ENCODE peak calls at places on chromosomes 5 and 9, in six cellular contexts. One of them, this sample, is unnamed.

GRCh38 chr5:128304121-128304520 is 220.6 kb downstream of the SLC12A2 start:
- DNase-seq in GM23338: no peak
- DNase-seq in testis: no peak
- DNase-seq in GM06990: no peak
- DNase-seq in adipocyte: peak; percentile 48
- DNase-seq in kidney: no peak
- DNase-seq in this sample: no peak

GRCh38 chr5:124867064-124867707 is 120.7 kb upstream of the ZNF608 start:
- DNase-seq in GM23338: no peak
- DNase-seq in testis: no peak
- DNase-seq in GM06990: no peak
- DNase-seq in adipocyte: peak; percentile 48
- DNase-seq in kidney: no peak
- DNase-seq in this sample: no peak

GRCh38 chr9:108786756-108787663 is 68.8 kb downstream of the ACTL7B start:
- DNase-seq in GM23338: no peak
- DNase-seq in testis: no peak
- DNase-seq in GM06990: no peak
- DNase-seq in adipocyte: peak; percentile 64
- DNase-seq in kidney: no peak
- DNase-seq in this sample: no peak

GRCh38 chr5:65722575-65723424 is 795 bp downstream of the NLN start:
- DNase-seq in GM23338: peak; percentile 74
- DNase-seq in testis: peak; percentile 27
- DNase-seq in GM06990: peak; percentile 26
- DNase-seq in adipocyte: peak; percentile 75
- DNase-seq in kidney: no peak
- DNase-seq in this sample: peak; percentile 66

GRCh38 chr9:77751341-77752091 is 103.4 kb upstream of the GNA14 start:
- DNase-seq in GM23338: peak; percentile 87
- DNase-seq in testis: no peak
- DNase-seq in GM06990: no peak
- DNase-seq in adipocyte: peak; percentile 89
- DNase-seq in kidney: no peak
- DNase-seq in this sample: peak; percentile 60

GRCh38 chr9:137672907-137673791 is 54.3 kb downstream of the EHMT1 start:
- DNase-seq in GM23338: peak; percentile 88
- DNase-seq in testis: peak; percentile 81
- DNase-seq in GM06990: peak; percentile 54
- DNase-seq in adipocyte: peak; percentile 89
- DNase-seq in kidney: no peak
- DNase-seq in this sample: peak; percentile 85

GRCh38 chr5:157748740-157749461 is 5.4 kb downstream of the LSM11 start:
- DNase-seq in GM23338: no peak
- DNase-seq in testis: no peak
- DNase-seq in GM06990: no peak
- DNase-seq in adipocyte: peak; percentile 72
- DNase-seq in kidney: no peak
- DNase-seq in this sample: no peak

GRCh38 chr5:135106610-135107009 is 72.6 kb upstream of the PITX1 start:
- DNase-seq in GM23338: no peak
- DNase-seq in testis: no peak
- DNase-seq in GM06990: no peak
- DNase-seq in adipocyte: no peak
- DNase-seq in kidney: no peak
- DNase-seq in this sample: no peak

GRCh38 chr9:92638621-92639101 is 31.3 kb downstream of the IPPK start:
- DNase-seq in GM23338: no peak
- DNase-seq in testis: peak; percentile 9
- DNase-seq in GM06990: no peak
- DNase-seq in adipocyte: no peak
- DNase-seq in kidney: no peak
- DNase-seq in this sample: no peak

GRCh38 chr5:55407059-55407684 is 99.4 kb downstream of the MTREX start:
- DNase-seq in GM23338: peak; percentile 62
- DNase-seq in testis: no peak
- DNase-seq in GM06990: no peak
- DNase-seq in adipocyte: peak; percentile 70
- DNase-seq in kidney: no peak
- DNase-seq in this sample: no peak

GRCh38 chr9:111008148-111009075 is 29.9 kb downstream of the LPAR1 start:
- DNase-seq in GM23338: no peak
- DNase-seq in testis: no peak
- DNase-seq in GM06990: no peak
- DNase-seq in adipocyte: no peak
- DNase-seq in kidney: no peak
- DNase-seq in this sample: no peak

GRCh38 chr9:109507421-109507838 is 9.3 kb upstream of the PTPN3 start:
- DNase-seq in GM23338: no peak
- DNase-seq in testis: no peak
- DNase-seq in GM06990: no peak
- DNase-seq in adipocyte: peak; percentile 96
- DNase-seq in kidney: no peak
- DNase-seq in this sample: no peak

GRCh38 chr9:581673-582497 is 259.6 kb upstream of the DMRT1 start:
- DNase-seq in GM23338: peak; percentile 72
- DNase-seq in testis: no peak
- DNase-seq in GM06990: no peak
- DNase-seq in adipocyte: no peak
- DNase-seq in kidney: no peak
- DNase-seq in this sample: peak; percentile 76

GRCh38 chr5:115460476-115460875 is 84.1 kb downstream of the FEM1C start:
- DNase-seq in GM23338: no peak
- DNase-seq in testis: no peak
- DNase-seq in GM06990: peak; percentile 36
- DNase-seq in adipocyte: peak; percentile 56
- DNase-seq in kidney: peak; percentile 61
- DNase-seq in this sample: no peak

GRCh38 chr5:7576023-7576715 is 180.2 kb downstream of the ADCY2 start:
- DNase-seq in GM23338: no peak
- DNase-seq in testis: no peak
- DNase-seq in GM06990: no peak
- DNase-seq in adipocyte: no peak
- DNase-seq in kidney: no peak
- DNase-seq in this sample: no peak

GRCh38 chr9:88781500-88782391 is 209.5 kb upstream of the S1PR3 start:
- DNase-seq in GM23338: peak; percentile 32
- DNase-seq in testis: peak; percentile 79
- DNase-seq in GM06990: no peak
- DNase-seq in adipocyte: peak; percentile 46
- DNase-seq in kidney: peak; percentile 72
- DNase-seq in this sample: peak; percentile 50

GRCh38 chr9:127153484-127153883 is 31.0 kb upstream of the ANGPTL2 start:
- DNase-seq in GM23338: no peak
- DNase-seq in testis: peak; percentile 11
- DNase-seq in GM06990: no peak
- DNase-seq in adipocyte: no peak
- DNase-seq in kidney: peak; percentile 8
- DNase-seq in this sample: no peak

GRCh38 chr9:127154003-127154389 is 31.6 kb upstream of the ANGPTL2 start:
- DNase-seq in GM23338: no peak
- DNase-seq in testis: peak; percentile 13
- DNase-seq in GM06990: no peak
- DNase-seq in adipocyte: no peak
- DNase-seq in kidney: peak; percentile 61
- DNase-seq in this sample: no peak

GRCh38 chr9:127158995-127159801 is 36.8 kb upstream of the ANGPTL2 start:
- DNase-seq in GM23338: peak; percentile 70
- DNase-seq in testis: peak; percentile 29
- DNase-seq in GM06990: no peak
- DNase-seq in adipocyte: peak; percentile 49
- DNase-seq in kidney: peak; percentile 84
- DNase-seq in this sample: peak; percentile 78

GRCh38 chr9:127155314-127155713 is 32.9 kb upstream of the ANGPTL2 start:
- DNase-seq in GM23338: no peak
- DNase-seq in testis: peak; percentile 6
- DNase-seq in GM06990: no peak
- DNase-seq in adipocyte: no peak
- DNase-seq in kidney: no peak
- DNase-seq in this sample: no peak

DNA sequence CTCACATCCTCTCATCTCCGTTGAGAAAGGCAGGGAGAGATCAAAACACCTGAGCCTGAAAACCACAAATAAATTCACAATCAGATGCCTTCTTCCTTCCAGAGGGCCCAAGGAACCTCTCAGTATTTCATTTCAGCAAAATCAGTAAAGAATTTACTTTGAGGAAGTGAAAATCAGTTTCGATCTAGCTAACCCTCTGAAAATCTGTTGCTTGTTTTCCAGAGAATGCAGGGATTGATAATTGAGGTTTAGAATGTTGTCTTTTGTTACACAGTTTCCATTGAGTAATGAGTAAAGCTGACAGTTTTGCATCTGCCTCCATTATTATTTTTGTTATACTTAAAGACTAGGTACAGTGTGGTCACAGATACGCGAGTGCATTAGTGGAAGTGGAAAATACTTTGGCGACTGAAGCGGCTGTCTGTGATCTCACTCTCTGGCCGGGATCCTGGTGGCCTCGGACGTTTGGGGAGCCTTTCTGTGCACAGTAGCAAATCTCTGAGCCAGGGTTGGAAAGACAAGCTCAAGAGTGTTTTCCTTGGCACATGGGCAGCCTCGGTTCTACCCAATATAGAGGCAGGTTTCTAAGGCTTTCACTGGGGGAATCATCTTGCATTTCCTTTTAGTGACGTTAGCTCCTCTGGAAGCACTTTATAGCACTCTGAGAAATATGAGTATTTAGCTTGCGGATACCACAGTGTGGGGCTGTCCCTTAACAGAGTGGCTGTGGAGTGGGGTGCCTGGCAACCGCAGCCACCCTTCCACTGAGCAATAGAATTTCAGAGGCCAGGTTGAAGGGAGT is 32.2 kb upstream of the ANGPTL2 start:
- DNase-seq in GM23338: no peak
- DNase-seq in testis: peak; percentile 64
- DNase-seq in GM06990: peak; percentile 65
- DNase-seq in adipocyte: peak; percentile 83
- DNase-seq in kidney: peak; percentile 71
- DNase-seq in this sample: no peak
- H3K4me3 ChIP-seq in GM23338: no peak overlapping the region
- H3K4me3 ChIP-seq in testis: no peak overlapping the region
- H3K4me3 ChIP-seq in GM06990: no peak overlapping the region
- H3K4me3 ChIP-seq in adipocyte: peak overlapping the region; percentile 37
- H3K4me3 ChIP-seq in kidney: no peak overlapping the region
- H3K4me3 ChIP-seq in this sample: no peak overlapping the region

GRCh38 chr9:125933056-125933455 is 185.9 kb downstream of the PBX3 start:
- DNase-seq in GM23338: no peak
- DNase-seq in testis: no peak
- DNase-seq in GM06990: no peak
- DNase-seq in adipocyte: no peak
- DNase-seq in kidney: no peak
- DNase-seq in this sample: no peak
- H3K36me3 ChIP-seq in GM23338: peaks cover 6% of the 10 kb centered on the region
- H3K36me3 ChIP-seq in testis: no peaks in the 10 kb centered on the region
- H3K36me3 ChIP-seq in GM06990: no peaks in the 10 kb centered on the region
- H3K36me3 ChIP-seq in adipocyte: peaks cover 5% of the 10 kb centered on the region
- H3K36me3 ChIP-seq in kidney: no peaks in the 10 kb centered on the region
- H3K36me3 ChIP-seq in this sample: no peaks in the 10 kb centered on the region

DNA sequence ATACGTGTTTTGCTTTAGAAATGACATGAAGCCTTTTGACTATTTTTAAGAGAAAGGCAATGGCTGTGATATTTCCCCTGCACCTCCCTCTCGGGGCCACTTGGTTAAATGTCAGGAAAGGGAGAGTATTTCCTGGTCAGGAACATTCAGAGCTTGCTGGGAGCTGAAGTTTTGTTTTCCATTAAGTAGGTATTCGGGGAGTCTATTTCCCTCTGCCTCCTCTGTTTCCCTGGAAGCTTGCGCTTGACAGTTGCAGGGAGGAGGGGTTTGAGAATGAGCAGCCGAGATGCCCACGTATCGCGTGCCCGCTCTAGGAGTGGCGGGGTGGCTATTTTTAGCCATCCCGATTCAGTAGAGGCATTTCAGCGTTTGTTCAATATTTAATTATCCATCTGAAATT is 6.7 kb downstream of the DAB2IP start:
- DNase-seq in GM23338: no peak
- DNase-seq in testis: no peak
- DNase-seq in GM06990: no peak
- DNase-seq in adipocyte: no peak
- DNase-seq in kidney: no peak
- DNase-seq in this sample: no peak
- H3K4me3 ChIP-seq in GM23338: no peak overlapping the region
- H3K4me3 ChIP-seq in testis: no peak overlapping the region
- H3K4me3 ChIP-seq in GM06990: no peak overlapping the region
- H3K4me3 ChIP-seq in adipocyte: no peak overlapping the region
- H3K4me3 ChIP-seq in kidney: peak overlapping the region; percentile 33
- H3K4me3 ChIP-seq in this sample: no peak overlapping the region

GRCh38 chr5:170291324-170291847 is 6.2 kb downstream of the LCP2 start:
- DNase-seq in GM23338: no peak
- DNase-seq in testis: no peak
- DNase-seq in GM06990: no peak
- DNase-seq in adipocyte: no peak
- DNase-seq in kidney: no peak
- DNase-seq in this sample: no peak
- H3K36me3 ChIP-seq in GM23338: no peaks in the 10 kb centered on the region
- H3K36me3 ChIP-seq in testis: no peaks in the 10 kb centered on the region
- H3K36me3 ChIP-seq in GM06990: peaks cover 27% of the 10 kb centered on the region
- H3K36me3 ChIP-seq in adipocyte: no peaks in the 10 kb centered on the region
- H3K36me3 ChIP-seq in kidney: no peaks in the 10 kb centered on the region
- H3K36me3 ChIP-seq in this sample: no peaks in the 10 kb centered on the region

DNA sequence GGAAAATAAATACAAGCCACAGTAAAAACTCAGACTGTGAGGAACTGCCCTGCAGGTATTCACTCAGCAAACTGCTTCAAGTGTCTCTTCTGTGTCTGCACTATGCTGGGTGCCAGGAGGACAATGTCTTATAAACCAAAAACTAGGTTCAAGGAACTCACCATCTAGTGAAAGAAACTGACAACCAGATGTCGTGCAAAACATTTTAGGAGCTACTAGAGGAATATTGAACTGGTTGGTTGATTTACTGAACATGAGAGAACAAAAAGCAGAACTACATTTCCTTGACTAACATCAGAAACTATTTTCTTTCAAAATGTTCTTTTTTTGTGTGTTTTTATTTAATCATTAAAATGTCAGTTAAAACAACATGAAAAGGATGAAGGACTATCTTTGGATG is 35.2 kb downstream of the ZNF366 start:
- DNase-seq in GM23338: no peak
- DNase-seq in testis: no peak
- DNase-seq in GM06990: no peak
- DNase-seq in adipocyte: no peak
- DNase-seq in kidney: no peak
- DNase-seq in this sample: no peak
- H3K4me3 ChIP-seq in GM23338: no peak overlapping the region
- H3K4me3 ChIP-seq in testis: no peak overlapping the region
- H3K4me3 ChIP-seq in GM06990: no peak overlapping the region
- H3K4me3 ChIP-seq in adipocyte: peak overlapping the region; percentile 34
- H3K4me3 ChIP-seq in kidney: no peak overlapping the region
- H3K4me3 ChIP-seq in this sample: no peak overlapping the region